ENCODE peak calls at places on chromosomes 3 and 15, in eight cellular contexts. One of them, this sample, is unnamed.

GRCh38 chr15:41891946-41892345 is 1.9 kb downstream of the SPTBN5 start:
- DNase-seq in neural progenitor cell: no peak
- DNase-seq in H9: no peak
- DNase-seq in transverse colon: no peak
- DNase-seq in ovary: no peak
- DNase-seq in lung: no peak
- DNase-seq in uterus: no peak
- DNase-seq in foreskin keratinocyte: no peak
- DNase-seq in this sample: no peak

GRCh38 chr15:52234596-52235541 is 43.7 kb upstream of the GNB5 start:
- DNase-seq in uterus: no peak
- DNase-seq in transverse colon: peak; percentile 33
- DNase-seq in lung: no peak
- DNase-seq in ovary: no peak
- DNase-seq in H9: no peak
- DNase-seq in neural progenitor cell: no peak
- DNase-seq in foreskin keratinocyte: no peak
- DNase-seq in this sample: no peak

GRCh38 chr3:42012935-42013651 is 51.2 kb upstream of the ULK4 start:
- DNase-seq in foreskin keratinocyte: no peak
- DNase-seq in transverse colon: peak; percentile 86
- DNase-seq in uterus: peak; percentile 65
- DNase-seq in H9: peak; percentile 80
- DNase-seq in lung: peak; percentile 76
- DNase-seq in neural progenitor cell: peak; percentile 87
- DNase-seq in ovary: peak; percentile 80
- DNase-seq in this sample: no peak

GRCh38 chr15:82566690-82567089 is 26.4 kb upstream of the RPS17 start:
- DNase-seq in H9: no peak
- DNase-seq in foreskin keratinocyte: no peak
- DNase-seq in neural progenitor cell: no peak
- DNase-seq in ovary: no peak
- DNase-seq in lung: no peak
- DNase-seq in transverse colon: no peak
- DNase-seq in uterus: no peak
- DNase-seq in this sample: no peak

GRCh38 chr3:34924961-34925360 is 714.4 kb upstream of the ARPP21 start:
- DNase-seq in foreskin keratinocyte: no peak
- DNase-seq in ovary: no peak
- DNase-seq in neural progenitor cell: no peak
- DNase-seq in lung: no peak
- DNase-seq in H9: no peak
- DNase-seq in uterus: no peak
- DNase-seq in transverse colon: no peak
- DNase-seq in this sample: no peak

GRCh38 chr3:3648961-3649360 is 150.3 kb upstream of the LRRN1 start:
- DNase-seq in ovary: no peak
- DNase-seq in uterus: no peak
- DNase-seq in transverse colon: no peak
- DNase-seq in lung: no peak
- DNase-seq in foreskin keratinocyte: no peak
- DNase-seq in H9: no peak
- DNase-seq in neural progenitor cell: no peak
- DNase-seq in this sample: no peak

GRCh38 chr3:120192159-120192558 is 92.9 kb downstream of the GPR156 start:
- DNase-seq in uterus: no peak
- DNase-seq in transverse colon: no peak
- DNase-seq in ovary: no peak
- DNase-seq in lung: no peak
- DNase-seq in foreskin keratinocyte: peak; percentile 64
- DNase-seq in neural progenitor cell: no peak
- DNase-seq in H9: no peak
- DNase-seq in this sample: no peak

GRCh38 chr3:7977245-7978103 is 524.1 kb upstream of the LMCD1 start:
- DNase-seq in transverse colon: no peak
- DNase-seq in ovary: no peak
- DNase-seq in lung: no peak
- DNase-seq in uterus: no peak
- DNase-seq in H9: no peak
- DNase-seq in foreskin keratinocyte: peak; percentile 91
- DNase-seq in neural progenitor cell: no peak
- DNase-seq in this sample: peak; percentile 52

GRCh38 chr15:38528279-38528678 is 36.3 kb downstream of the RASGRP1 start:
- DNase-seq in uterus: no peak
- DNase-seq in lung: no peak
- DNase-seq in transverse colon: no peak
- DNase-seq in foreskin keratinocyte: peak; percentile 16
- DNase-seq in neural progenitor cell: no peak
- DNase-seq in ovary: no peak
- DNase-seq in H9: no peak
- DNase-seq in this sample: no peak

GRCh38 chr3:15064299-15064834 is 748 bp downstream of the MRPS25 start:
- DNase-seq in transverse colon: peak; percentile 34
- DNase-seq in uterus: no peak
- DNase-seq in lung: no peak
- DNase-seq in ovary: no peak
- DNase-seq in H9: no peak
- DNase-seq in foreskin keratinocyte: peak; percentile 24
- DNase-seq in neural progenitor cell: peak; percentile 18
- DNase-seq in this sample: no peak

DNA sequence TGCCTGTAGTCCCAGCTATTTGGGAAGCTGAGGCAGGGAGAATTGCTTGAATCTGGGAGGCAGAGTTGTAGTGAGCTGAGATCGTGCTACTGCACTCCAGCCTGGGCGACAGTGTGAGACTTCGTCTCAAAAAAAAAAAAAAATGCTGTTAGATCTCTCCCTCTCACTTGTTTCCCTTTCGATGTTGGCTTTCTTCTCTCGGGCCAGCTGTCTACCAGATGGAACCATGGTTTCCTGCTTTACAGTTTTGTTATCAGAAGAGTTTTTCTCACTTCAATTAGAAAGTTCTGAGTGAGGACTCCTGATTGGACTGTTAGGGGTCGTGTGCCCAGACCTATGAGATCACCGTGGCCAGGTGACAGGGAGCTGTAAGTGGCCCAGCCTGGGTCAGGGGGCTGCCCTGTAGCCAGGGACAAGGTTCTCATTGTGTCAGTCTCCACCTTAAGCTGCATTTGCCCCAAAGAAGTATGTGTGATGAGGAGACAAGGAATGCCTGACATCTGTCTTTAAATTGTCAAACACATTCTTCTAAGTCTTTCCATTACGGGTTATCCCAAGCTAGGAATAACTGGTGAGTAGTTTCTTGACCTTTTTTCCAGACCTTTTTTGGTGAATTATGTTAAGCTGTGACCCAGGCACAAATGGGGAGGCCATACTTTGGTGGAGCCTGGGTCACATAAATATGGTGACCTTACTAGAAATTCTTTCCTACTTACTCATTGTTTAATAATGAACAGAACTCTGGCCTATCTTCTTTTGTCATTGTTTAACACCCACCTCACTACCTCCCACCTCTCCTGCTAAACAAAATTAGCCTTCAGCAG is 25.2 kb downstream of the SNAPC5 start:
- DNase-seq in uterus: no peak
- DNase-seq in lung: no peak
- DNase-seq in foreskin keratinocyte: no peak
- DNase-seq in ovary: no peak
- DNase-seq in neural progenitor cell: no peak
- DNase-seq in H9: no peak
- DNase-seq in transverse colon: peak; percentile 11
- DNase-seq in this sample: no peak
- TF ChIP-seq CTCF in uterus: no peak
- TF ChIP-seq CTCF in lung: no peak
- TF ChIP-seq CTCF in foreskin keratinocyte: no peak
- TF ChIP-seq CTCF in ovary: no peak
- TF ChIP-seq CTCF in neural progenitor cell: no peak
- TF ChIP-seq CTCF in H9: no peak
- TF ChIP-seq CTCF in transverse colon: no peak
- TF ChIP-seq CTCF in this sample: no peak

GRCh38 chr3:50153782-50154475 is 1.2 kb upstream of the SEMA3F start:
- DNase-seq in uterus: no peak
- DNase-seq in foreskin keratinocyte: no peak
- DNase-seq in ovary: no peak
- DNase-seq in H9: no peak
- DNase-seq in neural progenitor cell: no peak
- DNase-seq in transverse colon: no peak
- DNase-seq in lung: no peak
- DNase-seq in this sample: no peak
- H3K27me3 ChIP-seq in uterus: no peaks in the 10 kb centered on the region
- H3K27me3 ChIP-seq in foreskin keratinocyte: no peaks in the 10 kb centered on the region
- H3K27me3 ChIP-seq in ovary: no peaks in the 10 kb centered on the region
- H3K27me3 ChIP-seq in H9: peaks cover 7% of the 10 kb centered on the region
- H3K27me3 ChIP-seq in neural progenitor cell: peaks cover 37% of the 10 kb centered on the region
- H3K27me3 ChIP-seq in transverse colon: peaks cover 14% of the 10 kb centered on the region
- H3K27me3 ChIP-seq in lung: no peaks in the 10 kb centered on the region
- H3K27me3 ChIP-seq in this sample: peaks cover 2% of the 10 kb centered on the region

DNA sequence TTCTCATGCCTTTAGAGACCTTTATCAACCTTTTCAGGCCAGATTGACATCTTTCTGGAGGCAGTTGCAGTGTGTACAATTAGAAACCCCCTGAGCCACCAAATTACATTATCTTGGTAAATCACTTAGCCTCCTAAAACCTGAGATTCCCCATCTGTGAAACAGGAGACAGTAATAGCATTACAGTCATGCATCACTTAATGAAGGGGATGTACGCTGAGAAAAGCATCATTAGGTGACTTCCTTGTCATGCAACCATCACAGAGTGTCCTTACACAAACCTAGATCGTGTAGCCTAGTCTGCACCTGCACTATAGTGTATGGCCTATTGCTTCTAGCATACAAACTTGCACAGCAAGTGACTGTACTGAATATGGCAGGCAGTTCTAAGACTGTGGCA is 400.8 kb upstream of the CNTN3 start:
- DNase-seq in H9: no peak
- DNase-seq in uterus: no peak
- DNase-seq in lung: no peak
- DNase-seq in transverse colon: no peak
- DNase-seq in neural progenitor cell: no peak
- DNase-seq in ovary: no peak
- DNase-seq in foreskin keratinocyte: no peak
- DNase-seq in this sample: no peak
- TF ChIP-seq CTCF in H9: no peak
- TF ChIP-seq CTCF in uterus: no peak
- TF ChIP-seq CTCF in lung: no peak
- TF ChIP-seq CTCF in transverse colon: no peak
- TF ChIP-seq CTCF in neural progenitor cell: no peak
- TF ChIP-seq CTCF in ovary: no peak
- TF ChIP-seq CTCF in foreskin keratinocyte: no peak
- TF ChIP-seq CTCF in this sample: no peak

GRCh38 chr15:67832965-67833503 is 6.8 kb downstream of the RNU6-1 start:
- DNase-seq in neural progenitor cell: peak; percentile 86
- DNase-seq in H9: peak; percentile 74
- DNase-seq in ovary: no peak
- DNase-seq in lung: no peak
- DNase-seq in foreskin keratinocyte: no peak
- DNase-seq in transverse colon: no peak
- DNase-seq in uterus: no peak
- DNase-seq in this sample: no peak

GRCh38 chr15:67833504-67834248 is 6.2 kb downstream of the RNU6-1 start:
- DNase-seq in ovary: no peak
- DNase-seq in uterus: no peak
- DNase-seq in transverse colon: peak; percentile 52
- DNase-seq in lung: no peak
- DNase-seq in H9: peak; percentile 81
- DNase-seq in neural progenitor cell: peak; percentile 90
- DNase-seq in foreskin keratinocyte: no peak
- DNase-seq in this sample: no peak

GRCh38 chr15:67834593-67835348 is 5.1 kb downstream of the RNU6-1 start:
- DNase-seq in uterus: no peak
- DNase-seq in foreskin keratinocyte: no peak
- DNase-seq in ovary: no peak
- DNase-seq in transverse colon: peak; percentile 28
- DNase-seq in neural progenitor cell: peak; percentile 72
- DNase-seq in H9: no peak
- DNase-seq in lung: no peak
- DNase-seq in this sample: no peak

GRCh38 chr15:67835349-67836133 is 4.3 kb downstream of the RNU6-1 start:
- DNase-seq in ovary: no peak
- DNase-seq in transverse colon: no peak
- DNase-seq in H9: peak; percentile 70
- DNase-seq in neural progenitor cell: peak; percentile 72
- DNase-seq in foreskin keratinocyte: no peak
- DNase-seq in uterus: no peak
- DNase-seq in lung: no peak
- DNase-seq in this sample: no peak

DNA sequence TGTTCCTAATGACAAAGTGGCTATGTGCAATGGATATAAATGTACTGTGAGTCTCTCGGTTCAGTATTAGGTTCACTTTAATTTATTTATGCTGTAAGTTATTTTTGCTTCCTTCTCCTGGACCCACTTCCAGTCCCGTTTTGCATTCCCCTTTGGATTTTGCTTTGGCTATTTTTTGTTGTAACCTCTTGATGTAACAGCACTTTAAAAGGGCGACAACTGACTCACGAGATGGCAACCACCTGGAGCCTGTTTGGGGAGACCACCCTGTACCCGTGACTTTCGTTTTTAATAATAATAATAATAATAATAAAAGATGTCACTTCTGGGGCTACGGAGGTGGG is 5.6 kb downstream of the RNU6-1 start:
- DNase-seq in transverse colon: no peak
- DNase-seq in foreskin keratinocyte: no peak
- DNase-seq in ovary: no peak
- DNase-seq in H9: no peak
- DNase-seq in neural progenitor cell: no peak
- DNase-seq in uterus: no peak
- DNase-seq in lung: no peak
- DNase-seq in this sample: no peak
- H3K27me3 ChIP-seq in transverse colon: peaks cover 71% of the 10 kb centered on the region
- H3K27me3 ChIP-seq in foreskin keratinocyte: peaks cover 92% of the 10 kb centered on the region
- H3K27me3 ChIP-seq in ovary: peaks cover 12% of the 10 kb centered on the region
- H3K27me3 ChIP-seq in H9: peaks cover 85% of the 10 kb centered on the region
- H3K27me3 ChIP-seq in neural progenitor cell: peaks cover 99% of the 10 kb centered on the region
- H3K27me3 ChIP-seq in uterus: peaks cover 50% of the 10 kb centered on the region
- H3K27me3 ChIP-seq in lung: no peaks in the 10 kb centered on the region
- H3K27me3 ChIP-seq in this sample: peaks cover 88% of the 10 kb centered on the region

This sample was measured in kidney epithelial cell.